ENCODE peak calls at places on chromosomes 3 and 15, in nine cellular contexts. One of them, this sample, is unnamed.

GRCh38 chr3:107704477-107704876 is 181.7 kb downstream of the BBX start:
- DNase-seq in AG04450: peak
- DNase-seq in left ventricle myocardium inferior: no peak
- DNase-seq in NT2/D1: no peak
- DNase-seq in neuronal stem cell: no peak
- DNase-seq in right cardiac atrium: no peak
- DNase-seq in CD8-positive, alpha-beta memory T cell: no peak
- DNase-seq in epithelial cell of esophagus: peak
- DNase-seq in adipocyte: no peak
- DNase-seq in this sample: no peak

GRCh38 chr15:75867428-75867827 is 24.2 kb downstream of the UBE2Q2 start:
- DNase-seq in neuronal stem cell: no peak
- DNase-seq in left ventricle myocardium inferior: no peak
- DNase-seq in CD8-positive, alpha-beta memory T cell: no peak
- DNase-seq in adipocyte: no peak
- DNase-seq in NT2/D1: no peak
- DNase-seq in right cardiac atrium: no peak
- DNase-seq in epithelial cell of esophagus: no peak
- DNase-seq in AG04450: no peak
- DNase-seq in this sample: no peak

GRCh38 chr15:51907136-51907862 is 64.3 kb downstream of the LEO1 start:
- DNase-seq in AG04450: no peak
- DNase-seq in left ventricle myocardium inferior: no peak
- DNase-seq in epithelial cell of esophagus: peak
- DNase-seq in NT2/D1: no peak
- DNase-seq in neuronal stem cell: no peak
- DNase-seq in CD8-positive, alpha-beta memory T cell: no peak
- DNase-seq in adipocyte: peak
- DNase-seq in right cardiac atrium: no peak
- DNase-seq in this sample: no peak

GRCh38 chr3:46442591-46443530 is 21.8 kb downstream of the LTF start:
- DNase-seq in right cardiac atrium: no peak
- DNase-seq in NT2/D1: no peak
- DNase-seq in left ventricle myocardium inferior: no peak
- DNase-seq in epithelial cell of esophagus: no peak
- DNase-seq in adipocyte: peak
- DNase-seq in neuronal stem cell: peak
- DNase-seq in CD8-positive, alpha-beta memory T cell: no peak
- DNase-seq in AG04450: peak
- DNase-seq in this sample: no peak

GRCh38 chr3:192434186-192434585 is 293.2 kb downstream of the FGF12 start:
- DNase-seq in left ventricle myocardium inferior: no peak
- DNase-seq in CD8-positive, alpha-beta memory T cell: no peak
- DNase-seq in right cardiac atrium: no peak
- DNase-seq in AG04450: no peak
- DNase-seq in NT2/D1: no peak
- DNase-seq in neuronal stem cell: no peak
- DNase-seq in adipocyte: no peak
- DNase-seq in epithelial cell of esophagus: no peak
- DNase-seq in this sample: no peak

GRCh38 chr3:51559266-51559907 is 20.9 kb downstream of the RAD54L2 start:
- DNase-seq in CD8-positive, alpha-beta memory T cell: no peak
- DNase-seq in NT2/D1: no peak
- DNase-seq in left ventricle myocardium inferior: no peak
- DNase-seq in epithelial cell of esophagus: no peak
- DNase-seq in AG04450: peak
- DNase-seq in right cardiac atrium: no peak
- DNase-seq in neuronal stem cell: no peak
- DNase-seq in adipocyte: peak
- DNase-seq in this sample: no peak

GRCh38 chr3:56295161-56295560 is 173.1 kb downstream of the ERC2 start:
- DNase-seq in NT2/D1: no peak
- DNase-seq in CD8-positive, alpha-beta memory T cell: no peak
- DNase-seq in left ventricle myocardium inferior: no peak
- DNase-seq in AG04450: no peak
- DNase-seq in right cardiac atrium: no peak
- DNase-seq in neuronal stem cell: no peak
- DNase-seq in adipocyte: no peak
- DNase-seq in epithelial cell of esophagus: no peak
- DNase-seq in this sample: no peak

GRCh38 chr3:46665763-46666470 is 27.6 kb downstream of the ALS2CL start:
- DNase-seq in CD8-positive, alpha-beta memory T cell: no peak
- DNase-seq in AG04450: no peak
- DNase-seq in right cardiac atrium: peak
- DNase-seq in NT2/D1: no peak
- DNase-seq in neuronal stem cell: no peak
- DNase-seq in epithelial cell of esophagus: no peak
- DNase-seq in left ventricle myocardium inferior: no peak
- DNase-seq in adipocyte: no peak
- DNase-seq in this sample: no peak

GRCh38 chr3:27728195-27729087 is 6.3 kb upstream of the EOMES start:
- DNase-seq in neuronal stem cell: no peak
- DNase-seq in NT2/D1: peak
- DNase-seq in adipocyte: no peak
- DNase-seq in CD8-positive, alpha-beta memory T cell: no peak
- DNase-seq in AG04450: no peak
- DNase-seq in epithelial cell of esophagus: no peak
- DNase-seq in right cardiac atrium: no peak
- DNase-seq in left ventricle myocardium inferior: no peak
- DNase-seq in this sample: no peak

GRCh38 chr3:141052570-141053069 is 1.5 kb downstream of the SPSB4 start:
- DNase-seq in left ventricle myocardium inferior: peak
- DNase-seq in adipocyte: no peak
- DNase-seq in CD8-positive, alpha-beta memory T cell: no peak
- DNase-seq in right cardiac atrium: peak
- DNase-seq in neuronal stem cell: no peak
- DNase-seq in epithelial cell of esophagus: no peak
- DNase-seq in AG04450: no peak
- DNase-seq in NT2/D1: no peak
- DNase-seq in this sample: no peak

GRCh38 chr3:66472313-66473134 is 28.3 kb downstream of the LRIG1 start:
- DNase-seq in CD8-positive, alpha-beta memory T cell: no peak
- DNase-seq in NT2/D1: no peak
- DNase-seq in left ventricle myocardium inferior: no peak
- DNase-seq in epithelial cell of esophagus: peak
- DNase-seq in right cardiac atrium: no peak
- DNase-seq in adipocyte: peak
- DNase-seq in neuronal stem cell: no peak
- DNase-seq in AG04450: no peak
- DNase-seq in this sample: no peak

GRCh38 chr3:196431193-196432136 is 762 bp downstream of the UBXN7 start:
- DNase-seq in NT2/D1: no peak
- DNase-seq in CD8-positive, alpha-beta memory T cell: no peak
- DNase-seq in epithelial cell of esophagus: peak
- DNase-seq in AG04450: no peak
- DNase-seq in right cardiac atrium: peak
- DNase-seq in adipocyte: peak
- DNase-seq in left ventricle myocardium inferior: no peak
- DNase-seq in neuronal stem cell: peak
- DNase-seq in this sample: no peak

GRCh38 chr3:150324261-150324660 is 83.8 kb upstream of the TSC22D2 start:
- DNase-seq in CD8-positive, alpha-beta memory T cell: no peak
- DNase-seq in left ventricle myocardium inferior: no peak
- DNase-seq in AG04450: no peak
- DNase-seq in epithelial cell of esophagus: no peak
- DNase-seq in neuronal stem cell: no peak
- DNase-seq in NT2/D1: no peak
- DNase-seq in adipocyte: no peak
- DNase-seq in right cardiac atrium: no peak
- DNase-seq in this sample: no peak

GRCh38 chr3:127679534-127680145 is 6.9 kb downstream of the ABTB1 start:
- DNase-seq in left ventricle myocardium inferior: peak
- DNase-seq in neuronal stem cell: no peak
- DNase-seq in epithelial cell of esophagus: no peak
- DNase-seq in NT2/D1: no peak
- DNase-seq in right cardiac atrium: peak
- DNase-seq in adipocyte: no peak
- DNase-seq in CD8-positive, alpha-beta memory T cell: no peak
- DNase-seq in AG04450: no peak
- DNase-seq in this sample: no peak

GRCh38 chr15:56468271-56468912 is 3.5 kb upstream of the MNS1 start:
- DNase-seq in AG04450: no peak
- DNase-seq in neuronal stem cell: no peak
- DNase-seq in adipocyte: peak
- DNase-seq in left ventricle myocardium inferior: no peak
- DNase-seq in epithelial cell of esophagus: no peak
- DNase-seq in right cardiac atrium: no peak
- DNase-seq in NT2/D1: no peak
- DNase-seq in CD8-positive, alpha-beta memory T cell: no peak
- DNase-seq in this sample: no peak

GRCh38 chr15:57506422-57506821 is 85.3 kb upstream of the MYZAP start:
- DNase-seq in AG04450: no peak
- DNase-seq in left ventricle myocardium inferior: no peak
- DNase-seq in CD8-positive, alpha-beta memory T cell: no peak
- DNase-seq in epithelial cell of esophagus: no peak
- DNase-seq in adipocyte: no peak
- DNase-seq in neuronal stem cell: no peak
- DNase-seq in right cardiac atrium: peak
- DNase-seq in NT2/D1: peak
- DNase-seq in this sample: no peak

GRCh38 chr3:12835005-12835665 is 6.2 kb downstream of the RPL32 start:
- DNase-seq in neuronal stem cell: no peak
- DNase-seq in AG04450: no peak
- DNase-seq in epithelial cell of esophagus: no peak
- DNase-seq in right cardiac atrium: no peak
- DNase-seq in NT2/D1: no peak
- DNase-seq in left ventricle myocardium inferior: no peak
- DNase-seq in adipocyte: no peak
- DNase-seq in CD8-positive, alpha-beta memory T cell: no peak
- DNase-seq in this sample: no peak

GRCh38 chr3:12840591-12841084 is 727 bp downstream of the RPL32 start:
- DNase-seq in NT2/D1: no peak
- DNase-seq in AG04450: no peak
- DNase-seq in CD8-positive, alpha-beta memory T cell: no peak
- DNase-seq in neuronal stem cell: no peak
- DNase-seq in left ventricle myocardium inferior: no peak
- DNase-seq in right cardiac atrium: no peak
- DNase-seq in epithelial cell of esophagus: no peak
- DNase-seq in adipocyte: no peak
- DNase-seq in this sample: no peak

GRCh38 chr3:12841085-12841969 is at the start of gene RPL32:
- DNase-seq in right cardiac atrium: peak
- DNase-seq in epithelial cell of esophagus: peak
- DNase-seq in neuronal stem cell: peak
- DNase-seq in left ventricle myocardium inferior: peak
- DNase-seq in CD8-positive, alpha-beta memory T cell: peak
- DNase-seq in NT2/D1: peak
- DNase-seq in adipocyte: peak
- DNase-seq in AG04450: peak
- DNase-seq in this sample: peak

GRCh38 chr3:12838179-12838965 is 3.0 kb downstream of the RPL32 start:
- DNase-seq in epithelial cell of esophagus: no peak
- DNase-seq in AG04450: no peak
- DNase-seq in left ventricle myocardium inferior: no peak
- DNase-seq in NT2/D1: no peak
- DNase-seq in CD8-positive, alpha-beta memory T cell: no peak
- DNase-seq in adipocyte: no peak
- DNase-seq in right cardiac atrium: no peak
- DNase-seq in neuronal stem cell: no peak
- DNase-seq in this sample: no peak

GRCh38 chr3:12837295-12837986 is 3.9 kb downstream of the RPL32 start:
- DNase-seq in epithelial cell of esophagus: no peak
- DNase-seq in AG04450: no peak
- DNase-seq in adipocyte: no peak
- DNase-seq in NT2/D1: no peak
- DNase-seq in neuronal stem cell: no peak
- DNase-seq in right cardiac atrium: no peak
- DNase-seq in CD8-positive, alpha-beta memory T cell: no peak
- DNase-seq in left ventricle myocardium inferior: no peak
- DNase-seq in this sample: no peak
- H3K4me3 ChIP-seq in epithelial cell of esophagus: no peak
- H3K4me3 ChIP-seq in AG04450: peak
- H3K4me3 ChIP-seq in adipocyte: peak
- H3K4me3 ChIP-seq in NT2/D1: peak
- H3K4me3 ChIP-seq in neuronal stem cell: no peak
- H3K4me3 ChIP-seq in right cardiac atrium: no peak
- H3K4me3 ChIP-seq in CD8-positive, alpha-beta memory T cell: no peak
- H3K4me3 ChIP-seq in left ventricle myocardium inferior: no peak
- H3K4me3 ChIP-seq in this sample: no peak

DNA sequence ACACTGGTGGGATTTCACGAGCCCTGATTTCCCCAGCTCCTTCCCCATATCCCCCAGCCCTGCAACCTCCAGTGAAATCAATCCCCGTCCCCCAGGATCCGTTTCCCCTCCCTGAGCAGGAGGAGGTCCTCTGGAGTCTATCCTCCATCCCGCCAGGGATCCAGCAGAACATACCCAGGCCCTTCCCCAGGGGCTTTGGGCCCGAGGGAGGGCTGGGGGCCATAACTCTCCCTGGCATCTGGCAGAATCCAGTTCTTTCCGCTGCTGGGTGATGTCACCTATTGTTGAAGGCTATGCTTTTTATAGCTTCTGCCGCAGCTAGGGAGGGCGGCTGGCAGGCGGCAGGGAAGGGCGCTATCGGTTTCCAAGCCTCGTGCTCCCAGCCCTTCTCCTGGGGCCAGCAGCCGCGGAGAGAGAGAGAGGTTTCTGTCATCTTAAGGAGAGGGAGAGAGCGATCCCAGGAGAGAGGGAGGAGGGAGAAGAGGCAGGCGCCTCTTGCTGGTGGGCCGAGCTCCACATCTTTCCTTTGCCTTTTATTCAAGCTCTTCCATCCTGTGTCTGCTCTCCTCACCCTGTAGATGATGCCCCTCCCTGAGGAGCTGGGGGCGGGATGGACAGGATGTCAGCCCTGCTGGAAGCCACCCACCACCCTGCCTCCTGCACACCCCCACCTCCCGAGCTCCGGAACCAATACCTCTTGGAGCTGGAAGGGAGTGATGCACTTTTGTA is 120.1 kb downstream of the ANP32A start:
- DNase-seq in CD8-positive, alpha-beta memory T cell: no peak
- DNase-seq in NT2/D1: no peak
- DNase-seq in epithelial cell of esophagus: no peak
- DNase-seq in right cardiac atrium: peak
- DNase-seq in adipocyte: peak
- DNase-seq in neuronal stem cell: no peak
- DNase-seq in left ventricle myocardium inferior: peak
- DNase-seq in AG04450: peak
- DNase-seq in this sample: no peak
- H3K4me3 ChIP-seq in CD8-positive, alpha-beta memory T cell: no peak
- H3K4me3 ChIP-seq in NT2/D1: peak
- H3K4me3 ChIP-seq in epithelial cell of esophagus: no peak
- H3K4me3 ChIP-seq in right cardiac atrium: no peak
- H3K4me3 ChIP-seq in adipocyte: peak
- H3K4me3 ChIP-seq in neuronal stem cell: no peak
- H3K4me3 ChIP-seq in left ventricle myocardium inferior: peak
- H3K4me3 ChIP-seq in AG04450: no peak
- H3K4me3 ChIP-seq in this sample: no peak

GRCh38 chr3:50255251-50255615 is 13.7 kb upstream of the SEMA3B start:
- DNase-seq in AG04450: no peak
- DNase-seq in neuronal stem cell: no peak
- DNase-seq in NT2/D1: no peak
- DNase-seq in left ventricle myocardium inferior: no peak
- DNase-seq in adipocyte: no peak
- DNase-seq in epithelial cell of esophagus: peak
- DNase-seq in right cardiac atrium: no peak
- DNase-seq in CD8-positive, alpha-beta memory T cell: no peak
- DNase-seq in this sample: no peak
- H3K4me3 ChIP-seq in AG04450: no peak
- H3K4me3 ChIP-seq in neuronal stem cell: no peak
- H3K4me3 ChIP-seq in NT2/D1: no peak
- H3K4me3 ChIP-seq in left ventricle myocardium inferior: peak
- H3K4me3 ChIP-seq in adipocyte: no peak
- H3K4me3 ChIP-seq in epithelial cell of esophagus: no peak
- H3K4me3 ChIP-seq in right cardiac atrium: no peak
- H3K4me3 ChIP-seq in CD8-positive, alpha-beta memory T cell: no peak
- H3K4me3 ChIP-seq in this sample: no peak

GRCh38 chr3:81716870-81717509 is 44.5 kb downstream of the GBE1 start:
- DNase-seq in adipocyte: peak
- DNase-seq in epithelial cell of esophagus: peak
- DNase-seq in NT2/D1: no peak
- DNase-seq in AG04450: peak
- DNase-seq in right cardiac atrium: no peak
- DNase-seq in neuronal stem cell: no peak
- DNase-seq in CD8-positive, alpha-beta memory T cell: no peak
- DNase-seq in left ventricle myocardium inferior: peak
- DNase-seq in this sample: no peak
- H3K4me3 ChIP-seq in adipocyte: peak
- H3K4me3 ChIP-seq in epithelial cell of esophagus: no peak
- H3K4me3 ChIP-seq in NT2/D1: no peak
- H3K4me3 ChIP-seq in AG04450: no peak
- H3K4me3 ChIP-seq in right cardiac atrium: no peak
- H3K4me3 ChIP-seq in neuronal stem cell: no peak
- H3K4me3 ChIP-seq in CD8-positive, alpha-beta memory T cell: no peak
- H3K4me3 ChIP-seq in left ventricle myocardium inferior: peak
- H3K4me3 ChIP-seq in this sample: no peak

This sample was measured in iPS DF 6.9.